ENCODE peak calls at places on chromosome 13, in six cellular contexts. I, O, A, B, L and F are unnamed samples.

GRCh38 chr13:105219636-105220035 is 1315.8 kb downstream of the EFNB2 start:
- DNase-seq in B (no peak), L (no peak), A (no peak), I (peak), O (no peak), F (no peak)

GRCh38 chr13:25973085-25973484 is 78.7 kb downstream of the SHISA2 start:
- DNase-seq in A (no peak), I (no peak), L (no peak), O (no peak), B (no peak), F (peak)

GRCh38 chr13:112330066-112330465 is 46.1 kb upstream of the SPACA7 start:
- DNase-seq in I (no peak), B (no peak), O (no peak), L (no peak), A (no peak), F (no peak)

GRCh38 chr13:54637377-54637776 is 1608.8 kb downstream of the OLFM4 start:
- DNase-seq in B (no peak), O (peak), A (no peak), I (no peak), L (peak), F (peak)

GRCh38 chr13:97967226-97967625 is 13.8 kb downstream of the IPO5 start:
- DNase-seq in O (no peak), A (no peak), I (no peak), L (no peak), B (no peak), F (no peak)

GRCh38 chr13:26604784-26605183 is 47.3 kb downstream of the WASF3 start:
- DNase-seq in I (no peak), A (no peak), L (no peak), O (no peak), B (no peak), F (no peak)

GRCh38 chr13:37526710-37527446 is 71.7 kb downstream of the POSTN start:
- DNase-seq in I (no peak), B (no peak), A (no peak), L (peak), O (no peak), F (no peak)

GRCh38 chr13:96925466-96925865 is 68.8 kb downstream of the OXGR1 start:
- DNase-seq in I (no peak), B (no peak), L (no peak), A (no peak), O (no peak), F (no peak)

GRCh38 chr13:51935326-51936171 is 73.8 kb downstream of the CCDC70 start:
- DNase-seq in I (no peak), A (no peak), O (peak), B (peak), L (peak), F (peak)

GRCh38 chr13:51783432-51784094 is 20.4 kb downstream of the DHRS12 start:
- DNase-seq in L (no peak), O (no peak), B (no peak), I (no peak), A (no peak), F (no peak)

GRCh38 chr13:113634279-113635047 is 23.5 kb downstream of the ATP4B start:
- DNase-seq in L (no peak), I (no peak), O (no peak), B (no peak), A (no peak), F (no peak)

GRCh38 chr13:20442798-20443381 is 82.8 kb downstream of the CRYL1 start:
- DNase-seq in B (no peak), I (no peak), A (no peak), L (no peak), O (no peak), F (no peak)

GRCh38 chr13:99133230-99133629 is 67.4 kb upstream of the UBAC2 start:
- DNase-seq in L (no peak), B (no peak), O (no peak), A (no peak), I (no peak), F (no peak)

GRCh38 chr13:48531416-48532145 is 1.3 kb downstream of the RCBTB2 start:
- DNase-seq in L (no peak), A (no peak), O (no peak), I (no peak), B (no peak), F (peak)

GRCh38 chr13:26500618-26501320 is 56.7 kb upstream of the WASF3 start:
- DNase-seq in A (no peak), O (no peak), L (no peak), B (no peak), I (no peak), F (no peak)

GRCh38 chr13:34064456-34065205 is 246.7 kb downstream of the RFC3 start:
- DNase-seq in I (no peak), B (no peak), L (no peak), A (no peak), O (no peak), F (no peak)

GRCh38 chr13:112154301-112155060 is 87.5 kb downstream of the SOX1 start:
- DNase-seq in I (no peak), L (no peak), B (no peak), A (no peak), O (no peak), F (no peak)

GRCh38 chr13:44398606-44399005 is 25.0 kb downstream of the SERP2 start:
- DNase-seq in I (no peak), A (no peak), L (no peak), O (no peak), B (no peak), F (no peak)

GRCh38 chr13:112145221-112146072 is 78.5 kb downstream of the SOX1 start:
- DNase-seq in O (no peak), A (no peak), L (no peak), B (no peak), I (no peak), F (no peak)

GRCh38 chr13:51832471-51833152 is 12.4 kb downstream of the TMEM272 start:
- DNase-seq in L (peak), A (no peak), B (peak), O (no peak), I (peak), F (peak)

GRCh38 chr13:77026783-77027621 is at the start of gene FBXL3:
- DNase-seq in L (peak), B (peak), A (peak), O (peak), I (peak), F (peak)

GRCh38 chr13:77029436-77029835 is 2.5 kb upstream of the FBXL3 start:
- DNase-seq in A (no peak), O (no peak), I (no peak), B (no peak), L (no peak), F (no peak)

GRCh38 chr13:77031869-77032268 is 4.9 kb upstream of the FBXL3 start:
- DNase-seq in A (no peak), L (no peak), B (no peak), O (no peak), I (no peak), F (no peak)

GRCh38 chr13:77026255-77026782 is 640 bp downstream of the FBXL3 start:
- DNase-seq in I (peak), O (peak), B (peak), A (no peak), L (peak), F (peak)

GRCh38 chr13:77028202-77028601 is 1.2 kb upstream of the FBXL3 start:
- DNase-seq in L (peak), A (no peak), O (no peak), I (no peak), B (no peak), F (peak)
- H2AK5ac ChIP-seq in L (no peak), A (no peak), O (no peak), I (no peak), B (no peak), F (no peak)

DNA sequence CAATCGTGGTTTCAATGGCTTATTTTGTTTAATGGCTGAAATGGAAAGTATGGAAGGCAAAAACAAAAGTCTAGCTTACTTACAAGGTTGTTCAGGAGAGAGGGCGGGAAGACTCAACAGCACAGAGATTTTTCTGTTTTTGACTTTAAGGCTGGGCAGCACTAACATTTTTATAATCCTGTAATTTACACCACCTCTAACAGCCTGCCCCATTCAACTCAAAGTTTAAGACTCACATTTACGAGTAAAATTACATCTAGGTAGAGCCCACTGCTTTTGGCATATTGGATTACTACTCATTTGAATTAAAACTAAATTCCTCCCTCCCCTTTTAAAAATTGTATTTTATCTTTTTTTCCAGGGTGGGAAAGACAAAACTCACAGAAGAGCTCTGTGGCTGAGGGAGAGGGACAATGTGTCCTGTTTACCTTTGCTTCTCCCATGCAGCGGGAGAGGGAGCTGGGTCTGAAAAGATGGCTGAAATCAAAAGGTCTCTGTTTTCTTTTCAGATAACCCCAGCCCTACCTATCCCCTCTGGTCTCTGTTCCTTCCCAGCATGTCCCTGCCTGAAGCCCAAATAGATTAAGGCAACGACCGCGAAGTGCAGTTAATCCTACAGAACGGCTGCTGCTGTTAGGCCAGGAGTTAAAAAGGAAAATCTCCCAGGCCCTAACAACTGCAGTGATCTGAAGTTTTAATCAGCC is 6.6 kb downstream of the EFNB2 start:
- DNase-seq in B (no peak), A (no peak), O (peak), L (no peak), I (no peak), F (peak)
- H4K8ac ChIP-seq in B (no peak), A (no peak), O (no peak), L (peak), I (no peak), F (no peak)

DNA sequence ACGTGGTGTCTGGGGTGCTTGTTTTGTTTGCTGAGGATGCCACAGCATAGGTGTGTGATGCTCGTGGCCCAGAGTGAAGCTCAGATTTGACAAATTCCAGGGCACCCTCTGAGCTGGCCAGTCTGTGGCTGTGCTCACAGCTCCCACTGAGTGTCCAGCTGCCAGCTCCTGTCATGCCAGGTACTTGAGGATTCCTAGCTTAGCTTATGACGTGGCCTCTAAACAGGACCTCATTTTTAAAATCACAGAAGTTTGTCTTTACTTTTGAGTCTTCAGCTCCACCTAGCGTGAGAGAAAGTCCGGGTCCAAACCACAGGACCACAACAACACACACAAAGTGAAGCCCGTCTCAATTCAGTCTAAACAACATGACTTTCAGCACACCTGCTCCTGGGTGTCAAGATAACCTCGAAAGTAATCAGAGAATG is 117.3 kb downstream of the RAB20 start:
- DNase-seq in A (no peak), B (no peak), I (peak), L (peak), O (no peak), F (no peak)
- H3K9ac ChIP-seq in A (no peak), B (no peak), I (no peak), L (no peak), O (no peak), F (no peak)

DNA sequence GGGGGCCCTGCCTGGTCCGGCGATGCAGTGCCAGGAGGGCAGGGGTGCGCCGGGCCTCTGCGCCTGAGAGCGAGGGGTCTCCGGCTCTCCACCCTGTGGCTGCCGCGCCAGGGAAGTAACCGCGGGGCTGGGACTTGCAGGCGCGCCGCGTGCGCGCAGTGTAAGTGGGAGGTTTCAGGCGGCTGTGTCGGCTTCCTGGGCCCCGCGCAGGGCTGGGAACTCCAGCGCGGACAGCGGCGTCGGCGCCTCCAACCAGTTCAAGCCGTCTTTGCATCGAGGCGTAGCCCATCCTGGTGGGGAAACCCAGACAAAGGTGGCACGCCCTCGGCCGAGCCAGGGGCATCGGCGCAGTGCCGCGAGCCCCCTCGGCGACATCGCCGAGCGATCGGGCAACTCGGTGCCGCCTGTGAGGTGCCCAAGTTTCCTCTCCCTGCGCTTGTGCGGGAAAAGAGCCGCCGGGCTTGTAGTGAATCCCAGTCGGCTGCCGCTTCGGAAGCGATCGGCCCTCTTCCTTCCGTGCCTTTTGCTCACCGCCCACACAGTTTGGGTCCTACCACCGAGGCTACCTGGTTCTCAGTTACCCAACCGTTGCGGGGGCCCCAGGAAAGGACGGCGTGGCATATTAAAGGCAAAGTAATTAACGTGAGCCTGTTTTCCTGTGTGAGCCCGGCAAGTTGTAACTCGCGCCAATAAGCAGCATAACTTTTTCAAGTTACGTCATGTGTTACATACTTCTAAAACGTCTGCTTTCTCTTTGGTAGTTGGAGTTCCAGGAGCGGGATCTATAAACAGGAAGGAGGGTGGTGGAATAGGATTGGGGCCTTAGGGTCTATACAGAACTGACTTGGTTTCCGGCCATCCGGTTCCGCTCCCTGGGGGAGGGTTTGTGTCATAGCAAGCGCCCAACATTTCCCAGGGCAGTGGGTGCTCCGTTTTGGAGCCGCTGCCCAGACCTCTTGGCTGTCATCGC is 1.2 kb downstream of the LRCH1 start:
- DNase-seq in B (peak), A (no peak), I (peak), O (no peak), L (peak), F (peak)
- H2AK5ac ChIP-seq in B (no peak), A (peak), I (peak), O (peak), L (no peak), F (no peak)

DNA sequence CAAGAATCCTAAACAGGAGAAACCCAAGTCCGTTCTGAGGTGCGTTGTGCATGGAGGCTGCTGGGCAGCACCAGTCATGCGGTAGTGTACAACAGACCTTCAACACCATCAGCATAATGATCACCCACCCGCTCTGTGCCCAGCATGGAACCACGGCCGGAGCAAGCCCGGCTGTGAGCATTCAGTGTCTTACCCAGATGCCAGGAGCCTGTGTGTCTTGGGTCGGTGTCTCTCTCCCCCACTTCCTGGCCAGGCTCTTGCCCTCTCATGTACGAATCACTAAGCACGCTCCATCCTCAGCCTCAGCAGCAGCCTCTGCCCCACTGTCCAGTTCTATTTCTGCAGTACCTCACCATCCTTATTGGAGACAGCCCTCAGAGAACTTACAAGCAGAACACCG is 231.6 kb upstream of the IRS2 start:
- DNase-seq in O (no peak), L (no peak), B (no peak), A (no peak), I (peak), F (no peak)
- H4K8ac ChIP-seq in O (no peak), L (peak), B (no peak), A (no peak), I (peak), F (no peak)